ENCODE peak calls at places on chromosomes 6 and 20, in six cellular contexts. J is right lobe of liver, U is HepG2, N is stomach, D is sigmoid colon, Q is ovary. A is an unnamed sample.

GRCh38 chr6:1716396-1716795 is 106.7 kb downstream of the FOXC1 start:
- DNase-seq in D (peak; percentile 29), Q (no peak), J (no peak), U (no peak), N (no peak), A (no peak)

GRCh38 chr6:112802154-112802553 is 455.0 kb downstream of the RFPL4B start:
- DNase-seq in N (no peak), D (no peak), J (no peak), U (no peak), Q (no peak), A (no peak)

GRCh38 chr6:100808638-100809275 is 72.4 kb downstream of the ASCC3 start:
- DNase-seq in D (no peak), Q (no peak), N (no peak), U (no peak), J (no peak), A (no peak)

GRCh38 chr6:150409576-150410066 is 40.8 kb downstream of the IYD start:
- DNase-seq in Q (peak; percentile 43), U (no peak), N (peak; percentile 89), J (peak; percentile 71), D (no peak), A (peak; percentile 68)

GRCh38 chr6:135128268-135128914 is 52.7 kb upstream of the MYB start:
- DNase-seq in D (no peak), Q (no peak), U (no peak), J (no peak), N (no peak), A (no peak)

GRCh38 chr20:3783068-3783489 is 1.8 kb upstream of the SPEF1 start:
- DNase-seq in U (no peak), N (peak; percentile 46), D (no peak), J (no peak), Q (no peak), A (no peak)

GRCh38 chr20:14067631-14068030 is 72.3 kb downstream of the MACROD2 start:
- DNase-seq in U (no peak), Q (no peak), N (no peak), D (no peak), J (no peak), A (no peak)

GRCh38 chr6:18632670-18633410 is 245.7 kb downstream of the RNF144B start:
- DNase-seq in U (peak; percentile 32), N (no peak), Q (no peak), D (no peak), J (no peak), A (no peak)

GRCh38 chr20:57907131-57908083 is 197.6 kb upstream of the PMEPA1 start:
- DNase-seq in Q (no peak), U (no peak), N (no peak), D (peak; percentile 48), J (no peak), A (no peak)

GRCh38 chr6:42263165-42263852 is 45.6 kb upstream of the MRPS10 start:
- DNase-seq in J (no peak), Q (no peak), D (no peak), N (no peak), U (no peak), A (no peak)

GRCh38 chr20:57498425-57499400 is 26.2 kb downstream of the CTCFL start:
- DNase-seq in N (no peak), Q (no peak), U (no peak), J (no peak), D (no peak), A (no peak)

GRCh38 chr6:35392111-35392702 is 49.8 kb downstream of the PPARD start:
- DNase-seq in J (peak; percentile 65), N (peak; percentile 95), Q (peak; percentile 56), D (no peak), U (peak; percentile 39), A (peak; percentile 93)

GRCh38 chr6:142280265-142280664 is 21.5 kb upstream of the ADGRG6 start:
- DNase-seq in J (no peak), D (no peak), N (no peak), U (peak; percentile 54), Q (no peak), A (no peak)

GRCh38 chr20:2379511-2380229 is 1.0 kb upstream of the TGM6 start:
- DNase-seq in J (no peak), N (no peak), D (no peak), Q (no peak), U (no peak), A (no peak)

GRCh38 chr6:125201961-125202729 is 48.6 kb downstream of the TPD52L1 start:
- DNase-seq in U (no peak), J (peak; percentile 82), D (peak; percentile 78), N (peak; percentile 67), Q (peak; percentile 57), A (peak; percentile 83)

GRCh38 chr20:32447136-32448027 is 89.3 kb downstream of the ASXL1 start:
- DNase-seq in D (peak; percentile 72), J (peak; percentile 69), U (no peak), N (no peak), Q (no peak), A (peak; percentile 78)

GRCh38 chr6:37514377-37514776 is 14.7 kb upstream of the CCDC167 start:
- DNase-seq in N (no peak), D (no peak), J (no peak), U (no peak), Q (no peak), A (no peak)

GRCh38 chr20:50242863-50243609 is 52.4 kb downstream of the CEBPB start:
- DNase-seq in U (peak; percentile 93), Q (no peak), J (no peak), N (peak; percentile 74), D (no peak), A (peak; percentile 80)

GRCh38 chr6:80771941-80772340 is 665.5 kb downstream of the BCKDHB start:
- DNase-seq in N (no peak), U (no peak), D (no peak), J (no peak), Q (no peak), A (no peak)

GRCh38 chr6:159615923-159616322 is 77.1 kb downstream of the SOD2 start:
- DNase-seq in U (no peak), N (no peak), J (no peak), D (no peak), Q (no peak), A (no peak)

GRCh38 chr6:148711833-148712653 is 34.8 kb upstream of the UST start:
- DNase-seq in Q (no peak), J (no peak), D (no peak), U (no peak), N (no peak), A (no peak)

GRCh38 chr6:34531580-34532201 is 24.4 kb downstream of the SPDEF start:
- DNase-seq in U (no peak), D (peak; percentile 78), N (no peak), Q (peak; percentile 75), J (no peak), A (peak; percentile 40)

GRCh38 chr6:170099387-170099786 is 191.5 kb downstream of the DLL1 start:
- DNase-seq in N (peak; percentile 13), U (no peak), J (peak; percentile 9), D (peak; percentile 38), Q (no peak), A (no peak)

GRCh38 chr6:32847004-32847403 is 3.2 kb upstream of the PSMB8 start:
- DNase-seq in Q (no peak), U (no peak), D (no peak), N (no peak), J (no peak), A (no peak)

GRCh38 chr6:32844839-32845372 is 1.1 kb upstream of the PSMB8 start:
- DNase-seq in Q (no peak), U (no peak), N (no peak), D (no peak), J (no peak), A (no peak)

GRCh38 chr6:32849126-32849525 is 4.4 kb downstream of the TAP1 start:
- DNase-seq in D (no peak), J (no peak), N (no peak), Q (no peak), U (no peak), A (no peak)

GRCh38 chr6:32845381-32845884 is 1.6 kb upstream of the PSMB8 start:
- DNase-seq in D (peak; percentile 57), U (no peak), J (no peak), Q (no peak), N (no peak), A (peak; percentile 27)

GRCh38 chr6:32847795-32848194 is 3.9 kb upstream of the PSMB8 start:
- DNase-seq in D (peak; percentile 34), Q (no peak), U (no peak), J (no peak), N (no peak), A (no peak)
- H3K4me1 ChIP-seq in D (peaks cover 28% of the 10 kb centered on the region), Q (peaks cover 7% of the 10 kb centered on the region), U (peaks cover 21% of the 10 kb centered on the region), J (peaks cover 22% of the 10 kb centered on the region), N (peaks cover 77% of the 10 kb centered on the region), A (peaks cover 25% of the 10 kb centered on the region)

GRCh38 chr20:29497261-29497671 is 1760.2 kb upstream of the DEFB115 start:
- DNase-seq in U (peak; percentile 12), Q (no peak), D (no peak), J (peak; percentile 71), N (no peak), A (peak; percentile 79)
- H3K4me3 ChIP-seq in U (no peak overlapping the region), Q (no peak overlapping the region), D (no peak overlapping the region), J (no peak overlapping the region), N (no peak overlapping the region), A (no peak overlapping the region)

DNA sequence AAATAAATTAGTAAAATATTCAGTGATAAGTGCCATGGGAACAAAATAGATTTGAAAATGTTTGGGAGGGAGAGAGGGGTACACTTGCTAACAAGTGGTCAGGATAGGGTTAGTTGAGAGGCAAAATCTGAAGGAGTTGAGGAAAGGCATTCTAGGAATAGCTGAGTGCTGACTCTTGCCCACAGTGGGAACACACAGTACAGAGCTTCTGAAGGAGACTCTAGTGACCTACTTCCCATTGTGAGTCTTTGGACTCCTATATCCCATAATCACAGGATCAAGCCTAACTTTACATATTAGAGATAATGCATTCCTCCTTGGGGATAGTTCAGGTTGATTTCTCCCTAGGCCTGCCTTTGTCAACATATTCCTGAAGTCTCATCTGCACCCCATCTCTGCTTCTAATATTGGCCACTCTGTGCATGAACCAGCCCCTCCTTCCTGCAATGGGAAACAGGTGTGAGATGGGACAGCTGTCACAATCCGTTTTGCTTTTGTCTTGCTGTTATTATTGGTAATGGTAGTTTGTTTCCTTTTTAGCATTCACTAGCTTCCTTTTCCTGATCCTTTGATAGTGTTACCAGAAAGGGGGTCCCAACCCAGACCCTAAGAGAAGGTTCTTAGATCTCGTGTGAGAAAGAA is 2.6 kb upstream of the TRIM38 start:
- DNase-seq in Q (no peak), J (no peak), D (no peak), N (no peak), U (no peak), A (no peak)
- TF ChIP-seq POLR2A in Q (no peak), J (no peak), D (no peak), N (no peak), U (no peak), A (no peak)

DNA sequence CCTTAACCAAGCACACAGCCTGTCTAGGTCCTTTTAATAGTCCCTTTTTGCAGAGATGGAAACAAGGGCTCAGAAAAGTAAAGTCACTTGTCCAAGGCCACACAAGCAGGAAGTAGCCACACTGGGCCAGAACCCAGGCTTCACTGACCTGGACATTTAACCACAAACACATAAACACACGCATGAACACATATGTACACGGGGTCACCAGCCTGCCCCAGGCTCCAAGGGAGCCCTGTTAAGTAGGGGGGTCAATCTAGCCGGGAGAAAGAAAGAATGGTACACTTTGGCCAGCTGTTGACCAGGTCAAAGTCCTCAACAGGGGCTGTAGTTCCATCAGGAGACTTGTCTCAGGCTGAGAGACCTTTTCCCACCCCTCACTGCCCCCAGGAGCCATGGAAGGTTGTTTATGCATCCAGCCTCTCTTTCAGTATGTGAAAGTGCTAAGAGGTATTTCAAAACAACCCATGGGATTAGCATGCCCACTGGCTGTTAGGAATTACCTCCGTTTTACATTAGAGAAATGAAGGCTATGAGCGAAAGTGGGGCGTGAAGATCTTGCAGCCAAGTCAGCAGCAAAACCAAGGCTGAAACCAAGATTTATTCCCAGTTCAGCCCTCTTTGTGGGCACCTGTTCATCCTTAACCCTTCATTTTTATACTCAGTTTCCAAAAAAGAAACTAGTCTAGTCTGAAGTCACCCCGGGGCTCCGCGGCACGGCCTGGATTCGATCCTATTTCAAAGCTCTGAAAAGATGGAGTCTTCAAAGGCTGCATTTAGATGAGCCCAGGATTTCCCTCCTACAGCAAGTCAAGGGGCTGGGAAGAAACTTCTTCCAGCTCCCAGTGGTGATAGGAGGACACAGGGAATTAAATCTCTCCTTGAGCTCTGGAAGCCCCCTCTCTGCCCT is 9.8 kb downstream of the SDC4 start:
- DNase-seq in J (no peak), D (no peak), N (no peak), U (peak; percentile 74), Q (no peak), A (no peak)
- H3K4me1 ChIP-seq in J (peaks cover 63% of the 10 kb centered on the region), D (peaks cover 81% of the 10 kb centered on the region), N (peaks cover 84% of the 10 kb centered on the region), U (peaks cover 76% of the 10 kb centered on the region), Q (peaks cover 26% of the 10 kb centered on the region), A (peaks cover 83% of the 10 kb centered on the region)